ENCODE peak calls at places on chromosome 12, in nine cellular contexts. I is fibroblast of mammary gland; T is AG10803; J is activated B cell treated with CpG ODN at 0.5 μM for 24 hours; B is heart left ventricle; U is transverse colon; L is HFFc6; V is lung; D is CD8-positive, alpha-beta T cell. W is an unnamed sample.
A peak's percentile ranks its signal among the peaks of the same experiment; 100 is the strongest.

GRCh38 chr12:54330442-54330841 is 5.5 kb downstream of the COPZ1 start:
- DNase-seq in L (no peak), B (no peak), U (no peak), V (no peak), J (no peak), I (no peak), D (no peak), T (no peak), W (no peak)

GRCh38 chr12:47837190-47838171 is 17.8 kb upstream of the HDAC7 start:
- DNase-seq in V (peak; percentile 72), U (peak; percentile 78), I (peak; percentile 78), L (peak; percentile 48), J (peak; percentile 53), T (peak; percentile 68), D (peak; percentile 62), B (peak; percentile 72), W (peak; percentile 78)

GRCh38 chr12:68919581-68920239 is 13.3 kb downstream of the CPM start:
- DNase-seq in D (no peak), J (no peak), V (no peak), I (no peak), T (no peak), B (no peak), L (no peak), U (no peak), W (no peak)

GRCh38 chr12:52216107-52216506 is 16.9 kb upstream of the KRT7 start:
- DNase-seq in V (no peak), L (no peak), D (no peak), T (no peak), I (no peak), B (no peak), U (no peak), J (no peak), W (no peak)

GRCh38 chr12:102034346-102034745 is 27.4 kb downstream of the WASHC3 start:
- DNase-seq in D (no peak), U (no peak), B (no peak), J (no peak), I (peak; percentile 64), V (no peak), T (peak; percentile 60), L (no peak), W (no peak)

GRCh38 chr12:6235499-6235898 is 35.3 kb downstream of the CD9 start:
- DNase-seq in T (no peak), U (peak; percentile 88), L (no peak), V (peak; percentile 81), I (no peak), D (no peak), B (no peak), J (no peak), W (no peak)

GRCh38 chr12:49598527-49598926 is 6.9 kb downstream of the FAM186B start:
- DNase-seq in T (no peak), B (no peak), U (no peak), I (no peak), V (no peak), L (no peak), D (no peak), J (no peak), W (no peak)

GRCh38 chr12:34399631-34400422 is 377.5 kb downstream of the ALG10 start:
- DNase-seq in T (no peak), I (no peak), J (peak; percentile 7), B (peak; percentile 3), U (peak; percentile 4), L (no peak), V (peak; percentile 16), D (no peak), W (peak; percentile 1)

GRCh38 chr12:82554529-82554928 is 132.2 kb upstream of the TMTC2 start:
- DNase-seq in D (no peak), B (no peak), J (no peak), U (no peak), V (no peak), L (no peak), I (no peak), T (no peak), W (peak; percentile 13)

GRCh38 chr12:124185970-124186686 is 108.8 kb upstream of the RFLNA start:
- DNase-seq in D (no peak), T (no peak), J (no peak), I (no peak), L (no peak), V (no peak), B (no peak), U (no peak), W (no peak)

GRCh38 chr12:123979566-123979965 is 6.6 kb downstream of the ZNF664 start:
- DNase-seq in D (no peak), I (no peak), U (no peak), V (no peak), L (no peak), J (no peak), T (no peak), B (no peak), W (no peak)

GRCh38 chr12:121376754-121377697 is 22.9 kb upstream of the RNF34 start:
- DNase-seq in V (no peak), L (no peak), D (no peak), B (no peak), I (no peak), T (no peak), J (no peak), U (no peak), W (no peak)

GRCh38 chr12:52585951-52586350 is 12.3 kb upstream of the KRT74 start:
- DNase-seq in J (no peak), L (no peak), I (no peak), V (no peak), T (no peak), U (no peak), B (no peak), D (peak; percentile 54), W (no peak)

GRCh38 chr12:112992541-112993398 is 14.5 kb downstream of the OAS2 start:
- DNase-seq in D (peak; percentile 28), J (no peak), I (peak; percentile 65), L (peak; percentile 59), T (peak; percentile 64), V (peak; percentile 48), U (peak; percentile 54), B (no peak), W (peak; percentile 40)

GRCh38 chr12:39610626-39611025 is 9.0 kb downstream of the ABCD2 start:
- DNase-seq in L (no peak), D (no peak), J (no peak), U (no peak), B (no peak), I (no peak), T (no peak), V (no peak), W (no peak)

GRCh38 chr12:125983784-125984510 is 918.7 kb downstream of the AACS start:
- DNase-seq in D (no peak), J (no peak), T (no peak), B (no peak), L (no peak), I (no peak), U (no peak), V (no peak), W (no peak)

GRCh38 chr12:3446235-3446634 is 44.8 kb upstream of the PRMT8 start:
- DNase-seq in T (no peak), I (no peak), L (no peak), V (no peak), U (no peak), J (no peak), B (no peak), D (no peak), W (no peak)

DNA sequence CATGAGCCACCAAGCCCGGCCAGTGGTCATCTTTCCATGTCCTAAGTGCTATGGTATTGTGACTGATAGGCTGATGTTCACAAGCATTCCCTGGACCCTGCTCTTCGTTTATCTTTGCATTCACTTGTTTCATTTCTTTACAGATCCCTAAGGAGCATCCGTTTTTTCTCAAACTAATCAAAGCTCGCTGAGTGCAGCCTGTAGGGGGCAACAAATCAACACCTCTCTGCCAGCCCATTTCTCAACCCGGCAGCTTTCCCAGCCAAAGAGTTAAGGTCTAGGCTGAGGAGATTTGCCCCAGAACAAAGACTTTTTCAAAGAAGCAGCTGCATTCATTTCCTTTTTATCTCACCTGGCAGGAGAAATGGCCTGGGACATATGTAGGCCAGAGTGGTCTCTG is 12.1 kb downstream of the SIRT4 start:
- DNase-seq in I (peak; percentile 6), L (no peak), D (no peak), J (no peak), U (no peak), B (no peak), T (no peak), V (no peak), W (no peak)
- TF ChIP-seq CTCF in I (peak; percentile 21), L (peak; percentile 61), D (no peak), J (no peak), U (no peak), B (no peak), T (peak; percentile 25), V (no peak), W (no peak)

GRCh38 chr12:87274594-87275245 is 754.5 kb downstream of the C12orf50 start:
- DNase-seq in J (no peak), U (no peak), V (no peak), T (no peak), B (no peak), I (peak; percentile 22), L (no peak), D (no peak), W (no peak)
- TF ChIP-seq CTCF in J (no peak), U (peak; percentile 14), V (no peak), T (peak; percentile 33), B (no peak), I (peak; percentile 53), L (peak; percentile 34), D (no peak), W (peak; percentile 32)

DNA sequence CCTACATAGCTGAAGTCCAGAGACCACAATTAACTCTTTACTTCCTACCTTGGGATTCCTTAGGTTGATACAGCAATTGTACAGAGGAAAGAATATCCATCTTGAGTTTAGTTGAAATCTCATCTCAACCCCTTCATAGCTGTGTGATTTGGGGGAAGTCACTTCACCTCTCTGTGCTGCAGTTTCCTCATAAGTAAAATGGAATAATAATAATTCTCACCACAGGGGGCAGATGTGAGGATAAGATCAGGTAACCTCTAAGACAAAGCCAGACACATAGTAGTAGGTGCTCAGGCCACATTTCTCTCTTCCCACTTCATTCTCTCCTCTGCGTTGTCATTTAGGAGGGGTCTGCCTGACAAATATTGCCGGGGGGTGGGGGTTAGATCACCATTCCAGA is 6.7 kb downstream of the FOXN4 start:
- DNase-seq in L (no peak), J (no peak), I (no peak), D (no peak), V (no peak), B (no peak), T (no peak), U (no peak), W (no peak)
- TF ChIP-seq CTCF in L (peak; percentile 53), J (no peak), I (no peak), D (no peak), V (no peak), B (no peak), T (peak; percentile 23), U (no peak), W (no peak)

DNA sequence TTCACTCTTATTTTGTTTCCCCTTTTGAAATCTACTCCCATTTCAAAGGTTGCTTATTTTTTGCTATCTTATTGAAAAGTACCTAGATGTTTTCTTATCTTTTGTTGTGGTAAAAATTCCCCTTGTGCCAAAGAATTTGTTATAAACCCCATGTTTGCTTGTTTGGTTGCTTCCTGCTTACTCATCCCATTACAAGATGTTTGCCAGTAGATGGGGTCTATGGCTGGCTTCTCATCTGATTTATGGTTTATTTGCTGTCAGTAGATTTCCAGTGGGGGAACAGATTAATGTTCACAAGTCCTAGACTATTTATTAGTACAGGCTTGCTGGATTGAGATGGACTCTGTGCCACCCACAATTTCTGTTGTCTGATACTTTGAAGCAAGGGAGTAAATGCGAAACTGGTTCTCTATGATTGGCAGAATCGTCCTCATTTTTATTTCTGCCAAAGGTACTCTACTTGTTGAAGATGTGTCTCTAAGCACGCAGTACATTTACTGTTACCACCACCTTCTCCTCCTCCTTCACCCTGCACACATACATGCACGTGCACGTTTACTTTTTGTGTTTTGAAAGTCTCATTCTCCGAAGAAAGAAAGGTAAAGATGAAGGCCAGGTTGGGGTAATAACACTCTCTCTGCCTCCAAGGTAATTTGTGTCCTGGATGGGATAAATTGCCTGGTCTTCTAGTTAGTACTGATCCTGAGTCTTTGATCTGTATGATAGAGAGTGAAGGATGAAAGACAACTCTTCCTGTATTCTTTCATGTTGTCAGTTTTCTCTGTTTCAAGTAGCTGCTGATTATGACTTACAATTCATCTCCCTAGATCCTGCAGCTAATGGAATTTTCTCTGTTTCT is 117.2 kb upstream of the ATP2B1 start:
- DNase-seq in L (no peak), U (no peak), V (no peak), T (peak; percentile 12), D (no peak), J (no peak), I (peak; percentile 55), B (no peak), W (no peak)
- TF ChIP-seq CTCF in L (no peak), U (no peak), V (no peak), T (no peak), D (no peak), J (no peak), I (no peak), B (no peak), W (no peak)